ENCODE peak calls at places on chromosome 2, in five cellular contexts. M is stimulated activated CD4-positive, alpha-beta T cell treated with anti-CD3 and anti-CD28 coated beads, Interleukin-1b, Interleukin-23, amount 100 ng/mL, for 24 hours; W is HEK293T; S is NCI-H1694 treated with DMSO at 0.1 percent for 48 hours; U is Daoy. X is an unnamed sample.

GRCh38 chr2:177164131-177164530 is 48.5 kb upstream of the HNRNPA3 start:
- DNase-seq in M (no peak), W (no peak), S (peak), U (no peak), X (peak)

GRCh38 chr2:71813315-71813714 is 334.3 kb downstream of the CYP26B1 start:
- DNase-seq in M (no peak), W (no peak), S (no peak), U (no peak), X (no peak)

GRCh38 chr2:135373702-135374101 is 157.3 kb downstream of the ZRANB3 start:
- DNase-seq in M (no peak), W (no peak), S (no peak), U (no peak), X (no peak)

GRCh38 chr2:65367517-65367916 is 64.9 kb downstream of the SPRED2 start:
- DNase-seq in M (no peak), W (no peak), S (no peak), U (peak), X (peak)

GRCh38 chr2:119753041-119753929 is 6.4 kb upstream of the PTPN4 start:
- DNase-seq in M (no peak), W (peak), S (peak), U (peak), X (peak)

GRCh38 chr2:43391159-43391876 is 164.9 kb upstream of the ZFP36L2 start:
- DNase-seq in M (no peak), W (no peak), S (no peak), U (no peak), X (no peak)

GRCh38 chr2:64781991-64782390 is 128.3 kb upstream of the SERTAD2 start:
- DNase-seq in M (no peak), W (no peak), S (no peak), U (peak), X (no peak)

GRCh38 chr2:181977661-181978350 is 7.8 kb upstream of the PPP1R1C start:
- DNase-seq in M (no peak), W (no peak), S (no peak), U (peak), X (no peak)

GRCh38 chr2:76613330-76613729 is 902.6 kb upstream of the GCFC2 start:
- DNase-seq in M (no peak), W (no peak), S (no peak), U (no peak), X (no peak)

GRCh38 chr2:20633794-20634259 is 17.1 kb downstream of the HS1BP3 start:
- DNase-seq in M (no peak), W (no peak), S (peak), U (peak), X (no peak)

GRCh38 chr2:68798574-68798973 is 64.0 kb downstream of the ARHGAP25 start:
- DNase-seq in M (no peak), W (no peak), S (no peak), U (no peak), X (no peak)

GRCh38 chr2:122988395-122989221 is 1036.5 kb upstream of the CNTNAP5 start:
- DNase-seq in M (no peak), W (no peak), S (no peak), U (no peak), X (no peak)

GRCh38 chr2:156430978-156431358 is 5.2 kb upstream of the GPD2 start:
- DNase-seq in M (no peak), W (no peak), S (no peak), U (peak), X (no peak)